ENCODE peak calls at places on chromosomes 5 and 9, in nine cellular contexts. I is HEK293T; Q is amygdala; Z is fibroblast of villous mesenchyme; K is NCI-H748 treated with DMSO at 0.1 percent for 48 hours; O is amniotic stem cell; C is CD8-positive, alpha-beta memory T cell; G is fibroblast of the conjunctiva; W is HT-29. U is an unnamed sample.

GRCh38 chr9:136391737-136392537 is 8.0 kb downstream of the SNAPC4 start:
- DNase-seq in W (no peak), O (no peak), C (no peak), Q (no peak), G (no peak), Z (no peak), I (no peak), K (no peak), U (no peak)

GRCh38 chr9:5453004-5453403 is 2.7 kb downstream of the CD274 start:
- DNase-seq in Q (no peak), K (no peak), O (no peak), G (no peak), Z (no peak), C (no peak), W (no peak), I (no peak), U (no peak)

GRCh38 chr9:131709741-131710499 is 30.0 kb downstream of the RAPGEF1 start:
- DNase-seq in C (no peak), Z (peak), W (no peak), G (no peak), O (no peak), Q (no peak), I (no peak), K (no peak), U (peak)

GRCh38 chr5:137825165-137825564 is 42.5 kb upstream of the MYOT start:
- DNase-seq in W (no peak), G (no peak), I (no peak), Z (no peak), Q (no peak), K (no peak), C (no peak), O (no peak), U (no peak)

GRCh38 chr5:54558362-54558761 is 40.8 kb downstream of the SNX18 start:
- DNase-seq in O (no peak), G (no peak), W (peak), Z (no peak), Q (no peak), K (no peak), I (no peak), C (no peak), U (no peak)

GRCh38 chr5:38734353-38734752 is 111.5 kb upstream of the OSMR start:
- DNase-seq in I (no peak), G (no peak), W (no peak), K (no peak), Q (no peak), C (no peak), Z (no peak), O (no peak), U (no peak)

GRCh38 chr5:83488271-83488670 is 16.7 kb downstream of the VCAN start:
- DNase-seq in W (no peak), G (no peak), C (no peak), Q (no peak), Z (peak), I (no peak), O (no peak), K (no peak), U (no peak)

GRCh38 chr9:33719581-33720374 is 75.6 kb upstream of the PRSS3 start:
- DNase-seq in K (peak), I (peak), Q (no peak), O (no peak), W (peak), C (peak), Z (no peak), G (no peak), U (no peak)

GRCh38 chr9:108515856-108516255 is 339.9 kb downstream of the ACTL7B start:
- DNase-seq in Q (no peak), K (no peak), W (peak), Z (no peak), I (no peak), O (no peak), C (no peak), G (no peak), U (no peak)